ENCODE peak calls at places on chromosomes 12 and 14, in ten cellular contexts. One of them, this sample, is unnamed.

GRCh38 chr14:103512701-103513611 is 9.7 kb downstream of the CKB start:
- DNase-seq in GM04503: peak
- DNase-seq in Calu3: no peak
- DNase-seq in stimulated activated CD4-positive, alpha-beta T cell treated with anti-CD3 and anti-CD28 coated beads, Interleukin-4, amount 100 ng/mL, for 24 hours: no peak
- DNase-seq in choroid plexus epithelial cell: peak
- DNase-seq in HCEC 1CT: no peak
- DNase-seq in T follicular helper cell: no peak
- DNase-seq in GM13976: peak
- DNase-seq in lower leg skin: no peak
- DNase-seq in A549: no peak
- DNase-seq in this sample: no peak

GRCh38 chr12:32568241-32568640 is 110.9 kb upstream of the DNM1L start:
- DNase-seq in T follicular helper cell: no peak
- DNase-seq in HCEC 1CT: peak
- DNase-seq in A549: peak
- DNase-seq in GM04503: peak
- DNase-seq in lower leg skin: no peak
- DNase-seq in choroid plexus epithelial cell: peak
- DNase-seq in stimulated activated CD4-positive, alpha-beta T cell treated with anti-CD3 and anti-CD28 coated beads, Interleukin-4, amount 100 ng/mL, for 24 hours: no peak
- DNase-seq in GM13976: no peak
- DNase-seq in Calu3: no peak
- DNase-seq in this sample: peak

GRCh38 chr14:51283402-51283825 is 43.4 kb downstream of the TMX1 start:
- DNase-seq in GM13976: peak
- DNase-seq in GM04503: peak
- DNase-seq in HCEC 1CT: peak
- DNase-seq in T follicular helper cell: no peak
- DNase-seq in stimulated activated CD4-positive, alpha-beta T cell treated with anti-CD3 and anti-CD28 coated beads, Interleukin-4, amount 100 ng/mL, for 24 hours: no peak
- DNase-seq in choroid plexus epithelial cell: peak
- DNase-seq in A549: peak
- DNase-seq in lower leg skin: no peak
- DNase-seq in Calu3: peak
- DNase-seq in this sample: peak

GRCh38 chr12:1500095-1500801 is 94.1 kb downstream of the FBXL14 start:
- DNase-seq in Calu3: no peak
- DNase-seq in T follicular helper cell: no peak
- DNase-seq in HCEC 1CT: peak
- DNase-seq in GM13976: no peak
- DNase-seq in choroid plexus epithelial cell: peak
- DNase-seq in A549: no peak
- DNase-seq in lower leg skin: peak
- DNase-seq in GM04503: peak
- DNase-seq in stimulated activated CD4-positive, alpha-beta T cell treated with anti-CD3 and anti-CD28 coated beads, Interleukin-4, amount 100 ng/mL, for 24 hours: no peak
- DNase-seq in this sample: peak

GRCh38 chr12:85733441-85733840 is 102.8 kb downstream of the RASSF9 start:
- DNase-seq in HCEC 1CT: peak
- DNase-seq in lower leg skin: no peak
- DNase-seq in choroid plexus epithelial cell: peak
- DNase-seq in A549: no peak
- DNase-seq in GM13976: no peak
- DNase-seq in T follicular helper cell: no peak
- DNase-seq in GM04503: no peak
- DNase-seq in stimulated activated CD4-positive, alpha-beta T cell treated with anti-CD3 and anti-CD28 coated beads, Interleukin-4, amount 100 ng/mL, for 24 hours: no peak
- DNase-seq in Calu3: no peak
- DNase-seq in this sample: no peak

GRCh38 chr12:65025070-65025469 is 96.0 kb downstream of the WIF1 start:
- DNase-seq in stimulated activated CD4-positive, alpha-beta T cell treated with anti-CD3 and anti-CD28 coated beads, Interleukin-4, amount 100 ng/mL, for 24 hours: no peak
- DNase-seq in Calu3: no peak
- DNase-seq in HCEC 1CT: no peak
- DNase-seq in GM13976: no peak
- DNase-seq in T follicular helper cell: no peak
- DNase-seq in choroid plexus epithelial cell: no peak
- DNase-seq in lower leg skin: no peak
- DNase-seq in A549: no peak
- DNase-seq in GM04503: no peak
- DNase-seq in this sample: no peak

GRCh38 chr14:77170045-77170444 is 11.6 kb upstream of the TMEM63C start:
- DNase-seq in GM13976: no peak
- DNase-seq in T follicular helper cell: no peak
- DNase-seq in choroid plexus epithelial cell: no peak
- DNase-seq in A549: no peak
- DNase-seq in Calu3: no peak
- DNase-seq in GM04503: no peak
- DNase-seq in lower leg skin: no peak
- DNase-seq in HCEC 1CT: no peak
- DNase-seq in stimulated activated CD4-positive, alpha-beta T cell treated with anti-CD3 and anti-CD28 coated beads, Interleukin-4, amount 100 ng/mL, for 24 hours: no peak
- DNase-seq in this sample: no peak

GRCh38 chr12:100745378-100746071 is 49.1 kb upstream of the ANO4 start:
- DNase-seq in choroid plexus epithelial cell: no peak
- DNase-seq in A549: no peak
- DNase-seq in T follicular helper cell: no peak
- DNase-seq in lower leg skin: no peak
- DNase-seq in Calu3: no peak
- DNase-seq in stimulated activated CD4-positive, alpha-beta T cell treated with anti-CD3 and anti-CD28 coated beads, Interleukin-4, amount 100 ng/mL, for 24 hours: no peak
- DNase-seq in GM13976: no peak
- DNase-seq in HCEC 1CT: no peak
- DNase-seq in GM04503: no peak
- DNase-seq in this sample: no peak

GRCh38 chr14:68476965-68477455 is 315.9 kb downstream of the ZFP36L1 start:
- DNase-seq in Calu3: no peak
- DNase-seq in GM04503: no peak
- DNase-seq in stimulated activated CD4-positive, alpha-beta T cell treated with anti-CD3 and anti-CD28 coated beads, Interleukin-4, amount 100 ng/mL, for 24 hours: no peak
- DNase-seq in choroid plexus epithelial cell: no peak
- DNase-seq in A549: no peak
- DNase-seq in GM13976: no peak
- DNase-seq in lower leg skin: no peak
- DNase-seq in T follicular helper cell: no peak
- DNase-seq in HCEC 1CT: no peak
- DNase-seq in this sample: no peak

GRCh38 chr14:83923836-83924235 is 1606.1 kb upstream of the FLRT2 start:
- DNase-seq in T follicular helper cell: no peak
- DNase-seq in GM13976: no peak
- DNase-seq in Calu3: no peak
- DNase-seq in choroid plexus epithelial cell: no peak
- DNase-seq in GM04503: no peak
- DNase-seq in stimulated activated CD4-positive, alpha-beta T cell treated with anti-CD3 and anti-CD28 coated beads, Interleukin-4, amount 100 ng/mL, for 24 hours: no peak
- DNase-seq in HCEC 1CT: no peak
- DNase-seq in A549: no peak
- DNase-seq in lower leg skin: no peak
- DNase-seq in this sample: no peak

GRCh38 chr14:50225974-50226297 is 5.4 kb downstream of the SOS2 start:
- DNase-seq in GM04503: no peak
- DNase-seq in choroid plexus epithelial cell: no peak
- DNase-seq in Calu3: no peak
- DNase-seq in A549: no peak
- DNase-seq in GM13976: no peak
- DNase-seq in lower leg skin: no peak
- DNase-seq in HCEC 1CT: no peak
- DNase-seq in stimulated activated CD4-positive, alpha-beta T cell treated with anti-CD3 and anti-CD28 coated beads, Interleukin-4, amount 100 ng/mL, for 24 hours: no peak
- DNase-seq in T follicular helper cell: no peak
- DNase-seq in this sample: no peak

GRCh38 chr14:102554835-102555819 is 37.3 kb upstream of the RCOR1 start:
- DNase-seq in Calu3: peak
- DNase-seq in A549: no peak
- DNase-seq in GM13976: peak
- DNase-seq in T follicular helper cell: peak
- DNase-seq in HCEC 1CT: no peak
- DNase-seq in GM04503: no peak
- DNase-seq in stimulated activated CD4-positive, alpha-beta T cell treated with anti-CD3 and anti-CD28 coated beads, Interleukin-4, amount 100 ng/mL, for 24 hours: peak
- DNase-seq in choroid plexus epithelial cell: no peak
- DNase-seq in lower leg skin: peak
- DNase-seq in this sample: no peak

GRCh38 chr14:37257651-37258050 is 59.9 kb downstream of the MIPOL1 start:
- DNase-seq in choroid plexus epithelial cell: no peak
- DNase-seq in HCEC 1CT: no peak
- DNase-seq in A549: no peak
- DNase-seq in lower leg skin: no peak
- DNase-seq in Calu3: no peak
- DNase-seq in GM13976: no peak
- DNase-seq in stimulated activated CD4-positive, alpha-beta T cell treated with anti-CD3 and anti-CD28 coated beads, Interleukin-4, amount 100 ng/mL, for 24 hours: no peak
- DNase-seq in GM04503: no peak
- DNase-seq in T follicular helper cell: no peak
- DNase-seq in this sample: no peak

GRCh38 chr14:33765251-33765650 is 185.6 kb downstream of the EGLN3 start:
- DNase-seq in Calu3: no peak
- DNase-seq in T follicular helper cell: no peak
- DNase-seq in A549: no peak
- DNase-seq in stimulated activated CD4-positive, alpha-beta T cell treated with anti-CD3 and anti-CD28 coated beads, Interleukin-4, amount 100 ng/mL, for 24 hours: no peak
- DNase-seq in GM13976: no peak
- DNase-seq in choroid plexus epithelial cell: peak
- DNase-seq in lower leg skin: no peak
- DNase-seq in HCEC 1CT: no peak
- DNase-seq in GM04503: no peak
- DNase-seq in this sample: peak

GRCh38 chr12:48956279-48957140 is 777 bp downstream of the ARF3 start:
- DNase-seq in GM13976: peak
- DNase-seq in T follicular helper cell: no peak
- DNase-seq in stimulated activated CD4-positive, alpha-beta T cell treated with anti-CD3 and anti-CD28 coated beads, Interleukin-4, amount 100 ng/mL, for 24 hours: peak
- DNase-seq in GM04503: peak
- DNase-seq in HCEC 1CT: peak
- DNase-seq in lower leg skin: peak
- DNase-seq in choroid plexus epithelial cell: peak
- DNase-seq in A549: peak
- DNase-seq in Calu3: peak
- DNase-seq in this sample: peak

GRCh38 chr12:56682323-56682722 is 5.8 kb downstream of the PTGES3 start:
- DNase-seq in stimulated activated CD4-positive, alpha-beta T cell treated with anti-CD3 and anti-CD28 coated beads, Interleukin-4, amount 100 ng/mL, for 24 hours: no peak
- DNase-seq in Calu3: no peak
- DNase-seq in HCEC 1CT: no peak
- DNase-seq in GM04503: no peak
- DNase-seq in GM13976: no peak
- DNase-seq in T follicular helper cell: no peak
- DNase-seq in lower leg skin: peak
- DNase-seq in choroid plexus epithelial cell: no peak
- DNase-seq in A549: no peak
- DNase-seq in this sample: no peak

GRCh38 chr12:67986632-67987031 is 2.6 kb upstream of the IFNG-AS1 start:
- DNase-seq in A549: no peak
- DNase-seq in HCEC 1CT: no peak
- DNase-seq in GM04503: no peak
- DNase-seq in Calu3: no peak
- DNase-seq in lower leg skin: no peak
- DNase-seq in stimulated activated CD4-positive, alpha-beta T cell treated with anti-CD3 and anti-CD28 coated beads, Interleukin-4, amount 100 ng/mL, for 24 hours: no peak
- DNase-seq in GM13976: no peak
- DNase-seq in T follicular helper cell: no peak
- DNase-seq in choroid plexus epithelial cell: no peak
- DNase-seq in this sample: no peak

GRCh38 chr12:127893875-127894635 is 372.9 kb upstream of the TMEM132C start:
- DNase-seq in T follicular helper cell: no peak
- DNase-seq in GM13976: no peak
- DNase-seq in GM04503: no peak
- DNase-seq in choroid plexus epithelial cell: peak
- DNase-seq in HCEC 1CT: no peak
- DNase-seq in Calu3: no peak
- DNase-seq in A549: no peak
- DNase-seq in lower leg skin: no peak
- DNase-seq in stimulated activated CD4-positive, alpha-beta T cell treated with anti-CD3 and anti-CD28 coated beads, Interleukin-4, amount 100 ng/mL, for 24 hours: no peak
- DNase-seq in this sample: no peak

GRCh38 chr14:104280902-104281767 is 142.7 kb downstream of the KIF26A start:
- DNase-seq in Calu3: no peak
- DNase-seq in GM04503: no peak
- DNase-seq in A549: no peak
- DNase-seq in HCEC 1CT: no peak
- DNase-seq in GM13976: no peak
- DNase-seq in T follicular helper cell: no peak
- DNase-seq in choroid plexus epithelial cell: no peak
- DNase-seq in stimulated activated CD4-positive, alpha-beta T cell treated with anti-CD3 and anti-CD28 coated beads, Interleukin-4, amount 100 ng/mL, for 24 hours: no peak
- DNase-seq in lower leg skin: peak
- DNase-seq in this sample: no peak

GRCh38 chr12:127060310-127060847 is 1206.6 kb upstream of the TMEM132C start:
- DNase-seq in GM04503: no peak
- DNase-seq in A549: no peak
- DNase-seq in T follicular helper cell: no peak
- DNase-seq in choroid plexus epithelial cell: no peak
- DNase-seq in lower leg skin: no peak
- DNase-seq in GM13976: no peak
- DNase-seq in Calu3: no peak
- DNase-seq in stimulated activated CD4-positive, alpha-beta T cell treated with anti-CD3 and anti-CD28 coated beads, Interleukin-4, amount 100 ng/mL, for 24 hours: no peak
- DNase-seq in HCEC 1CT: no peak
- DNase-seq in this sample: no peak

This sample was measured in HTR-8/SVneo.